ENCODE peak calls at places on chromosomes 16 and 17, in five cellular contexts. Z is WTC11; J is left cardiac atrium; H is bronchial epithelial cell; V is activated naive CD8-positive, alpha-beta T cell treated with anti-CD3 and anti-CD28 coated beads for 36 hours. S is an unnamed sample.

GRCh38 chr16:4898811-4899473 is 38.0 kb downstream of the PPL start:
- DNase-seq in Z (no peak), J (no peak), H (no peak), V (no peak), S (no peak)

GRCh38 chr17:48526986-48527741 is 3.6 kb downstream of the HOXB1 start:
- DNase-seq in Z (peak; percentile 75), J (no peak), H (no peak), V (no peak), S (no peak)

GRCh38 chr17:73029021-73029420 is 63.5 kb downstream of the SLC39A11 start:
- DNase-seq in Z (no peak), J (no peak), H (no peak), V (no peak), S (no peak)

GRCh38 chr17:37737081-37737480 is 7.8 kb downstream of the HNF1B start:
- DNase-seq in Z (no peak), J (no peak), H (no peak), V (no peak), S (no peak)

GRCh38 chr17:77470800-77471733 is 330.3 kb downstream of the SEC14L1 start:
- DNase-seq in Z (peak; percentile 67), J (peak; percentile 65), H (peak; percentile 39), V (no peak), S (no peak)

GRCh38 chr17:17075037-17075755 is 32.9 kb downstream of the MPRIP start:
- DNase-seq in Z (no peak), J (peak; percentile 40), H (peak; percentile 52), V (no peak), S (peak; percentile 91)

GRCh38 chr17:32865141-32865540 is 11.8 kb downstream of the MYO1D start:
- DNase-seq in Z (no peak), J (no peak), H (no peak), V (no peak), S (no peak)

GRCh38 chr16:35692824-35693223 is 2233.4 kb downstream of the TP53TG3F start:
- DNase-seq in Z (no peak), J (no peak), H (no peak), V (no peak), S (no peak)